ENCODE peak calls at places on chromosomes 6 and 20, in six cellular contexts. U is ascending aorta; W is activated CD4-positive, alpha-beta T cell treated with anti-CD3 and anti-CD28 coated beads, Interleukin-2, amount 10 ng/mL, durations not matched to agents 7 days and 5 days; G is fibroblast of gingiva; S is iPS-NIHi11; T is CD4-positive, alpha-beta T cell. O is an unnamed sample.

GRCh38 chr20:16476032-16476431 is 97.2 kb downstream of the KIF16B start:
- DNase-seq in U (no peak), W (peak; percentile 13), G (peak; percentile 57), S (peak; percentile 32), T (no peak), O (no peak)

GRCh38 chr6:169913096-169913615 is 161.7 kb downstream of the ERMARD start:
- DNase-seq in U (no peak), W (no peak), G (no peak), S (no peak), T (no peak), O (no peak)

GRCh38 chr20:20658871-20659415 is 53.5 kb downstream of the RALGAPA2 start:
- DNase-seq in U (no peak), W (no peak), G (no peak), S (no peak), T (no peak), O (no peak)

GRCh38 chr20:62801284-62802010 is 3.2 kb upstream of the OGFR start:
- DNase-seq in U (no peak), W (no peak), G (no peak), S (no peak), T (no peak), O (no peak)

GRCh38 chr6:167157414-167157813 is 366 bp downstream of the GPR31 start:
- DNase-seq in U (no peak), W (no peak), G (no peak), S (no peak), T (no peak), O (no peak)

GRCh38 chr6:91782789-91783188 is 1195.9 kb upstream of the MAP3K7 start:
- DNase-seq in U (no peak), W (no peak), G (no peak), S (no peak), T (no peak), O (no peak)

GRCh38 chr6:89895273-89895874 is 1.1 kb downstream of the GJA10 start:
- DNase-seq in U (no peak), W (peak; percentile 24), G (peak; percentile 26), S (peak; percentile 82), T (no peak), O (no peak)

GRCh38 chr6:27685278-27685677 is 212.4 kb upstream of the ZNF184 start:
- DNase-seq in U (no peak), W (no peak), G (no peak), S (no peak), T (no peak), O (no peak)

GRCh38 chr6:124714728-124715127 is 247.5 kb upstream of the RNF217 start:
- DNase-seq in U (no peak), W (no peak), G (no peak), S (no peak), T (no peak), O (no peak)

GRCh38 chr6:103672169-103672568 is 1187.5 kb downstream of the HACE1 start:
- DNase-seq in U (no peak), W (no peak), G (no peak), S (no peak), T (no peak), O (no peak)

GRCh38 chr6:70957284-70957617 is 391 bp upstream of the B3GAT2 start:
- DNase-seq in U (no peak), W (no peak), G (no peak), S (no peak), T (no peak), O (no peak)

GRCh38 chr20:38290829-38291581 is 13.0 kb upstream of the BPI start:
- DNase-seq in U (peak; percentile 64), W (no peak), G (peak; percentile 18), S (peak; percentile 81), T (no peak), O (no peak)

GRCh38 chr6:22383016-22383415 is 86.2 kb upstream of the PRL start:
- DNase-seq in U (no peak), W (no peak), G (peak; percentile 17), S (no peak), T (no peak), O (no peak)

GRCh38 chr6:31079656-31080261 is 32.6 kb downstream of the C6orf15 start:
- DNase-seq in U (peak; percentile 78), W (peak; percentile 83), G (peak; percentile 52), S (peak; percentile 74), T (peak; percentile 70), O (no peak)

GRCh38 chr6:170087946-170088348 is 202.9 kb downstream of the DLL1 start:
- DNase-seq in U (peak; percentile 67), W (peak; percentile 69), G (no peak), S (no peak), T (peak; percentile 49), O (peak; percentile 34)

GRCh38 chr6:146833157-146833556 is 234.4 kb downstream of the ADGB start:
- DNase-seq in U (no peak), W (no peak), G (no peak), S (no peak), T (no peak), O (no peak)

GRCh38 chr6:84728602-84729001 is 35.8 kb downstream of the TBX18 start:
- DNase-seq in U (no peak), W (no peak), G (peak; percentile 26), S (peak; percentile 37), T (no peak), O (no peak)

GRCh38 chr6:11194399-11195274 is 37.8 kb downstream of the NEDD9 start:
- DNase-seq in U (peak; percentile 79), W (no peak), G (peak; percentile 60), S (peak; percentile 25), T (no peak), O (no peak)

GRCh38 chr6:113855500-113856010 is 1.6 kb upstream of the MARCKS start:
- DNase-seq in U (peak; percentile 63), W (no peak), G (peak; percentile 6), S (no peak), T (no peak), O (no peak)

GRCh38 chr6:45420083-45420908 is 42.6 kb upstream of the SUPT3H start:
- DNase-seq in U (no peak), W (peak; percentile 47), G (peak; percentile 45), S (no peak), T (peak; percentile 27), O (no peak)

GRCh38 chr6:134347141-134347540 is 29.2 kb upstream of the SGK1 start:
- DNase-seq in U (no peak), W (no peak), G (no peak), S (no peak), T (no peak), O (no peak)

GRCh38 chr6:36241728-36242127 is 28.1 kb upstream of the PNPLA1 start:
- DNase-seq in U (peak; percentile 58), W (no peak), G (no peak), S (no peak), T (no peak), O (no peak)

GRCh38 chr6:118565317-118565960 is 17.3 kb downstream of the PLN start:
- DNase-seq in U (no peak), W (peak; percentile 55), G (no peak), S (peak; percentile 41), T (no peak), O (no peak)

GRCh38 chr6:142551145-142551811 is 249.5 kb downstream of the ADGRG6 start:
- DNase-seq in U (no peak), W (peak; percentile 61), G (no peak), S (peak; percentile 18), T (peak; percentile 33), O (no peak)

O was measured in activated gamma-delta T cell.